ENCODE peak calls at places on chromosome 22, in eight cellular contexts. One of them, this sample, is unnamed.

GRCh38 chr22:39913886-39914285 is 13.0 kb downstream of the GRAP2 start:
- DNase-seq in activated CD4-positive, alpha-beta T cell treated with anti-CD3 and anti-CD28 coated beads for 1 hour: no peak
- DNase-seq in T-helper 1 cell: no peak
- DNase-seq in PC-9: no peak
- DNase-seq in RWPE2: no peak
- DNase-seq in stimulated activated CD4-positive, alpha-beta T cell treated with anti-CD3 and anti-CD28 coated beads, Interleukin-4, amount 100 ng/mL, for 1 hour: no peak
- DNase-seq in left kidney: no peak
- DNase-seq in putamen: no peak
- DNase-seq in this sample: no peak

GRCh38 chr22:44918925-44919392 is 90.8 kb downstream of the PHF21B start:
- DNase-seq in activated CD4-positive, alpha-beta T cell treated with anti-CD3 and anti-CD28 coated beads for 1 hour: no peak
- DNase-seq in stimulated activated CD4-positive, alpha-beta T cell treated with anti-CD3 and anti-CD28 coated beads, Interleukin-4, amount 100 ng/mL, for 1 hour: no peak
- DNase-seq in T-helper 1 cell: no peak
- DNase-seq in left kidney: no peak
- DNase-seq in putamen: no peak
- DNase-seq in RWPE2: no peak
- DNase-seq in PC-9: no peak
- DNase-seq in this sample: no peak

GRCh38 chr22:38947321-38948112 is 9.9 kb upstream of the APOBEC3A start:
- DNase-seq in PC-9: no peak
- DNase-seq in RWPE2: peak
- DNase-seq in activated CD4-positive, alpha-beta T cell treated with anti-CD3 and anti-CD28 coated beads for 1 hour: no peak
- DNase-seq in left kidney: peak
- DNase-seq in putamen: no peak
- DNase-seq in T-helper 1 cell: no peak
- DNase-seq in stimulated activated CD4-positive, alpha-beta T cell treated with anti-CD3 and anti-CD28 coated beads, Interleukin-4, amount 100 ng/mL, for 1 hour: peak
- DNase-seq in this sample: no peak

GRCh38 chr22:40818747-40819662 is at the start of gene SLC25A17:
- DNase-seq in PC-9: peak
- DNase-seq in left kidney: peak
- DNase-seq in putamen: peak
- DNase-seq in stimulated activated CD4-positive, alpha-beta T cell treated with anti-CD3 and anti-CD28 coated beads, Interleukin-4, amount 100 ng/mL, for 1 hour: peak
- DNase-seq in T-helper 1 cell: peak
- DNase-seq in RWPE2: peak
- DNase-seq in activated CD4-positive, alpha-beta T cell treated with anti-CD3 and anti-CD28 coated beads for 1 hour: peak
- DNase-seq in this sample: peak

GRCh38 chr22:44151661-44152060 is 29.1 kb upstream of the PARVG start:
- DNase-seq in left kidney: no peak
- DNase-seq in activated CD4-positive, alpha-beta T cell treated with anti-CD3 and anti-CD28 coated beads for 1 hour: no peak
- DNase-seq in putamen: no peak
- DNase-seq in PC-9: no peak
- DNase-seq in RWPE2: no peak
- DNase-seq in stimulated activated CD4-positive, alpha-beta T cell treated with anti-CD3 and anti-CD28 coated beads, Interleukin-4, amount 100 ng/mL, for 1 hour: no peak
- DNase-seq in T-helper 1 cell: no peak
- DNase-seq in this sample: no peak

GRCh38 chr22:46212195-46212594 is 37.9 kb downstream of the CDPF1 start:
- DNase-seq in T-helper 1 cell: no peak
- DNase-seq in RWPE2: no peak
- DNase-seq in PC-9: no peak
- DNase-seq in stimulated activated CD4-positive, alpha-beta T cell treated with anti-CD3 and anti-CD28 coated beads, Interleukin-4, amount 100 ng/mL, for 1 hour: no peak
- DNase-seq in activated CD4-positive, alpha-beta T cell treated with anti-CD3 and anti-CD28 coated beads for 1 hour: no peak
- DNase-seq in putamen: no peak
- DNase-seq in left kidney: no peak
- DNase-seq in this sample: no peak

GRCh38 chr22:20799449-20799848 is 25.5 kb downstream of the SERPIND1 start:
- DNase-seq in PC-9: peak
- DNase-seq in stimulated activated CD4-positive, alpha-beta T cell treated with anti-CD3 and anti-CD28 coated beads, Interleukin-4, amount 100 ng/mL, for 1 hour: no peak
- DNase-seq in putamen: no peak
- DNase-seq in activated CD4-positive, alpha-beta T cell treated with anti-CD3 and anti-CD28 coated beads for 1 hour: no peak
- DNase-seq in RWPE2: no peak
- DNase-seq in left kidney: no peak
- DNase-seq in T-helper 1 cell: no peak
- DNase-seq in this sample: no peak

GRCh38 chr22:48101704-48102103 is 1339.3 kb downstream of the TBC1D22A start:
- DNase-seq in stimulated activated CD4-positive, alpha-beta T cell treated with anti-CD3 and anti-CD28 coated beads, Interleukin-4, amount 100 ng/mL, for 1 hour: no peak
- DNase-seq in RWPE2: no peak
- DNase-seq in left kidney: no peak
- DNase-seq in T-helper 1 cell: no peak
- DNase-seq in activated CD4-positive, alpha-beta T cell treated with anti-CD3 and anti-CD28 coated beads for 1 hour: no peak
- DNase-seq in putamen: no peak
- DNase-seq in PC-9: no peak
- DNase-seq in this sample: no peak

GRCh38 chr22:49956418-49956770 is 4.2 kb upstream of the PIM3 start:
- DNase-seq in putamen: no peak
- DNase-seq in activated CD4-positive, alpha-beta T cell treated with anti-CD3 and anti-CD28 coated beads for 1 hour: no peak
- DNase-seq in T-helper 1 cell: no peak
- DNase-seq in stimulated activated CD4-positive, alpha-beta T cell treated with anti-CD3 and anti-CD28 coated beads, Interleukin-4, amount 100 ng/mL, for 1 hour: no peak
- DNase-seq in left kidney: no peak
- DNase-seq in PC-9: no peak
- DNase-seq in RWPE2: no peak
- DNase-seq in this sample: no peak

GRCh38 chr22:46054878-46055158 is 77.9 kb upstream of the WNT7B start:
- DNase-seq in left kidney: no peak
- DNase-seq in stimulated activated CD4-positive, alpha-beta T cell treated with anti-CD3 and anti-CD28 coated beads, Interleukin-4, amount 100 ng/mL, for 1 hour: no peak
- DNase-seq in putamen: no peak
- DNase-seq in RWPE2: peak
- DNase-seq in PC-9: no peak
- DNase-seq in activated CD4-positive, alpha-beta T cell treated with anti-CD3 and anti-CD28 coated beads for 1 hour: no peak
- DNase-seq in T-helper 1 cell: no peak
- DNase-seq in this sample: no peak

GRCh38 chr22:47987885-47988515 is 1225.5 kb downstream of the TBC1D22A start:
- DNase-seq in PC-9: no peak
- DNase-seq in activated CD4-positive, alpha-beta T cell treated with anti-CD3 and anti-CD28 coated beads for 1 hour: no peak
- DNase-seq in left kidney: no peak
- DNase-seq in T-helper 1 cell: no peak
- DNase-seq in RWPE2: no peak
- DNase-seq in putamen: no peak
- DNase-seq in stimulated activated CD4-positive, alpha-beta T cell treated with anti-CD3 and anti-CD28 coated beads, Interleukin-4, amount 100 ng/mL, for 1 hour: no peak
- DNase-seq in this sample: no peak

GRCh38 chr22:32764330-32765116 is 37.0 kb upstream of the TIMP3 start:
- DNase-seq in T-helper 1 cell: no peak
- DNase-seq in activated CD4-positive, alpha-beta T cell treated with anti-CD3 and anti-CD28 coated beads for 1 hour: no peak
- DNase-seq in left kidney: peak
- DNase-seq in PC-9: no peak
- DNase-seq in putamen: no peak
- DNase-seq in RWPE2: no peak
- DNase-seq in stimulated activated CD4-positive, alpha-beta T cell treated with anti-CD3 and anti-CD28 coated beads, Interleukin-4, amount 100 ng/mL, for 1 hour: no peak
- DNase-seq in this sample: no peak

GRCh38 chr22:32202539-32203180 is 2.2 kb downstream of the RFPL2 start:
- DNase-seq in RWPE2: no peak
- DNase-seq in left kidney: peak
- DNase-seq in activated CD4-positive, alpha-beta T cell treated with anti-CD3 and anti-CD28 coated beads for 1 hour: no peak
- DNase-seq in putamen: no peak
- DNase-seq in stimulated activated CD4-positive, alpha-beta T cell treated with anti-CD3 and anti-CD28 coated beads, Interleukin-4, amount 100 ng/mL, for 1 hour: peak
- DNase-seq in T-helper 1 cell: no peak
- DNase-seq in PC-9: peak
- DNase-seq in this sample: no peak

GRCh38 chr22:38756631-38757463 is 1.0 kb upstream of the SUN2 start:
- DNase-seq in stimulated activated CD4-positive, alpha-beta T cell treated with anti-CD3 and anti-CD28 coated beads, Interleukin-4, amount 100 ng/mL, for 1 hour: no peak
- DNase-seq in left kidney: peak
- DNase-seq in RWPE2: no peak
- DNase-seq in PC-9: no peak
- DNase-seq in putamen: no peak
- DNase-seq in activated CD4-positive, alpha-beta T cell treated with anti-CD3 and anti-CD28 coated beads for 1 hour: no peak
- DNase-seq in T-helper 1 cell: no peak
- DNase-seq in this sample: no peak

GRCh38 chr22:25930083-25930482 is 188.1 kb downstream of the MYO18B start:
- DNase-seq in putamen: no peak
- DNase-seq in PC-9: no peak
- DNase-seq in left kidney: no peak
- DNase-seq in activated CD4-positive, alpha-beta T cell treated with anti-CD3 and anti-CD28 coated beads for 1 hour: no peak
- DNase-seq in RWPE2: no peak
- DNase-seq in T-helper 1 cell: no peak
- DNase-seq in stimulated activated CD4-positive, alpha-beta T cell treated with anti-CD3 and anti-CD28 coated beads, Interleukin-4, amount 100 ng/mL, for 1 hour: no peak
- DNase-seq in this sample: no peak

GRCh38 chr22:40728731-40729189 is 49.5 kb downstream of the MCHR1 start:
- DNase-seq in PC-9: no peak
- DNase-seq in putamen: no peak
- DNase-seq in left kidney: peak
- DNase-seq in stimulated activated CD4-positive, alpha-beta T cell treated with anti-CD3 and anti-CD28 coated beads, Interleukin-4, amount 100 ng/mL, for 1 hour: peak
- DNase-seq in RWPE2: no peak
- DNase-seq in activated CD4-positive, alpha-beta T cell treated with anti-CD3 and anti-CD28 coated beads for 1 hour: peak
- DNase-seq in T-helper 1 cell: peak
- DNase-seq in this sample: peak

GRCh38 chr22:39545310-39546063 is 12.9 kb upstream of the RPS19BP1 start:
- DNase-seq in activated CD4-positive, alpha-beta T cell treated with anti-CD3 and anti-CD28 coated beads for 1 hour: peak
- DNase-seq in PC-9: no peak
- DNase-seq in putamen: no peak
- DNase-seq in T-helper 1 cell: peak
- DNase-seq in left kidney: peak
- DNase-seq in stimulated activated CD4-positive, alpha-beta T cell treated with anti-CD3 and anti-CD28 coated beads, Interleukin-4, amount 100 ng/mL, for 1 hour: peak
- DNase-seq in RWPE2: no peak
- DNase-seq in this sample: no peak

GRCh38 chr22:47835726-47836125 is 1073.3 kb downstream of the TBC1D22A start:
- DNase-seq in RWPE2: no peak
- DNase-seq in stimulated activated CD4-positive, alpha-beta T cell treated with anti-CD3 and anti-CD28 coated beads, Interleukin-4, amount 100 ng/mL, for 1 hour: no peak
- DNase-seq in left kidney: no peak
- DNase-seq in activated CD4-positive, alpha-beta T cell treated with anti-CD3 and anti-CD28 coated beads for 1 hour: no peak
- DNase-seq in putamen: no peak
- DNase-seq in T-helper 1 cell: no peak
- DNase-seq in PC-9: peak
- DNase-seq in this sample: no peak

GRCh38 chr22:30492144-30492543 is 13.4 kb downstream of the SEC14L4 start:
- DNase-seq in RWPE2: no peak
- DNase-seq in activated CD4-positive, alpha-beta T cell treated with anti-CD3 and anti-CD28 coated beads for 1 hour: no peak
- DNase-seq in PC-9: no peak
- DNase-seq in putamen: no peak
- DNase-seq in T-helper 1 cell: no peak
- DNase-seq in left kidney: no peak
- DNase-seq in stimulated activated CD4-positive, alpha-beta T cell treated with anti-CD3 and anti-CD28 coated beads, Interleukin-4, amount 100 ng/mL, for 1 hour: no peak
- DNase-seq in this sample: no peak

GRCh38 chr22:24142831-24143230 is 38.5 kb upstream of the SUSD2 start:
- DNase-seq in RWPE2: no peak
- DNase-seq in PC-9: no peak
- DNase-seq in stimulated activated CD4-positive, alpha-beta T cell treated with anti-CD3 and anti-CD28 coated beads, Interleukin-4, amount 100 ng/mL, for 1 hour: no peak
- DNase-seq in putamen: no peak
- DNase-seq in T-helper 1 cell: no peak
- DNase-seq in activated CD4-positive, alpha-beta T cell treated with anti-CD3 and anti-CD28 coated beads for 1 hour: no peak
- DNase-seq in left kidney: no peak
- DNase-seq in this sample: no peak

GRCh38 chr22:44577391-44578114 is 79.5 kb upstream of the RTL6 start:
- DNase-seq in stimulated activated CD4-positive, alpha-beta T cell treated with anti-CD3 and anti-CD28 coated beads, Interleukin-4, amount 100 ng/mL, for 1 hour: no peak
- DNase-seq in PC-9: no peak
- DNase-seq in RWPE2: peak
- DNase-seq in left kidney: no peak
- DNase-seq in putamen: no peak
- DNase-seq in T-helper 1 cell: no peak
- DNase-seq in activated CD4-positive, alpha-beta T cell treated with anti-CD3 and anti-CD28 coated beads for 1 hour: no peak
- DNase-seq in this sample: no peak

GRCh38 chr22:29071261-29072045 is 1.4 kb upstream of the KREMEN1 start:
- DNase-seq in T-helper 1 cell: peak
- DNase-seq in activated CD4-positive, alpha-beta T cell treated with anti-CD3 and anti-CD28 coated beads for 1 hour: no peak
- DNase-seq in putamen: no peak
- DNase-seq in RWPE2: peak
- DNase-seq in stimulated activated CD4-positive, alpha-beta T cell treated with anti-CD3 and anti-CD28 coated beads, Interleukin-4, amount 100 ng/mL, for 1 hour: peak
- DNase-seq in left kidney: peak
- DNase-seq in PC-9: peak
- DNase-seq in this sample: no peak

GRCh38 chr22:21778705-21779363 is 43.2 kb upstream of the YPEL1 start:
- DNase-seq in RWPE2: no peak
- DNase-seq in stimulated activated CD4-positive, alpha-beta T cell treated with anti-CD3 and anti-CD28 coated beads, Interleukin-4, amount 100 ng/mL, for 1 hour: no peak
- DNase-seq in left kidney: no peak
- DNase-seq in PC-9: no peak
- DNase-seq in T-helper 1 cell: no peak
- DNase-seq in putamen: no peak
- DNase-seq in activated CD4-positive, alpha-beta T cell treated with anti-CD3 and anti-CD28 coated beads for 1 hour: no peak
- DNase-seq in this sample: no peak